ENCODE peak calls at places on chromosomes 7 and 10, in eight cellular contexts. P is neural crest cell; S is HFF-Myc; E is epithelial cell of proximal tubule; F is stimulated activated CD4-positive, alpha-beta T cell treated with anti-CD3 and anti-CD28 coated beads, TNF-alpha, amount 100 ng/mL, for 1 hour; U is ELF-1; G is SW 1271; C is left kidney. I is an unnamed sample.

GRCh38 chr10:86401588-86402282 is 35.1 kb upstream of the GRID1 start:
- DNase-seq in F (no peak), U (peak), P (no peak), S (no peak), E (no peak), G (no peak), C (peak), I (no peak)

GRCh38 chr10:5632430-5632829 is 34.0 kb downstream of the ASB13 start:
- DNase-seq in P (no peak), U (no peak), G (no peak), S (no peak), F (no peak), C (peak), E (peak), I (no peak)

GRCh38 chr7:137142376-137142775 is 201.2 kb downstream of the PTN start:
- DNase-seq in P (no peak), F (no peak), C (no peak), G (no peak), S (no peak), U (no peak), E (no peak), I (no peak)

GRCh38 chr7:108134486-108134885 is 4.3 kb upstream of the LAMB4 start:
- DNase-seq in U (no peak), F (no peak), E (no peak), P (no peak), C (no peak), S (peak), G (no peak), I (no peak)

GRCh38 chr10:113454341-113455061 is 98.4 kb upstream of the HABP2 start:
- DNase-seq in F (no peak), E (no peak), U (peak), S (no peak), C (peak), P (peak), G (no peak), I (peak)

GRCh38 chr7:109844362-109844761 is 1246.6 kb upstream of the LRRN3 start:
- DNase-seq in S (no peak), C (peak), E (peak), F (no peak), P (no peak), G (no peak), U (no peak), I (no peak)

GRCh38 chr7:32506266-32507054 is 11.2 kb downstream of the AVL9 start:
- DNase-seq in U (no peak), F (no peak), E (peak), P (no peak), G (peak), S (peak), C (no peak), I (peak)

GRCh38 chr7:309586-310228 is 19.7 kb downstream of the FOXL3 start:
- DNase-seq in G (no peak), E (no peak), S (no peak), P (no peak), U (no peak), C (no peak), F (no peak), I (no peak)

GRCh38 chr10:132186488-132187413 is at the start of gene DPYSL4:
- DNase-seq in P (no peak), C (peak), S (no peak), E (no peak), U (peak), G (no peak), F (no peak), I (no peak)

GRCh38 chr7:74503061-74503460 is 49.4 kb downstream of the GTF2IRD1 start:
- DNase-seq in S (no peak), F (no peak), C (no peak), E (no peak), G (no peak), P (no peak), U (no peak), I (no peak)

GRCh38 chr7:155913311-155913710 is 101.0 kb upstream of the SHH start:
- DNase-seq in S (no peak), E (no peak), P (no peak), C (no peak), G (no peak), U (no peak), F (no peak), I (no peak)

GRCh38 chr7:15795371-15795770 is 108.9 kb upstream of the MEOX2 start:
- DNase-seq in G (no peak), F (no peak), P (no peak), E (no peak), S (no peak), U (no peak), C (no peak), I (no peak)

GRCh38 chr10:108904163-108904878 is 1019.0 kb downstream of the XPNPEP1 start:
- DNase-seq in C (no peak), G (no peak), U (no peak), P (no peak), F (no peak), E (peak), S (no peak), I (no peak)

GRCh38 chr7:19107392-19108147 is 9.9 kb downstream of the TWIST1 start:
- DNase-seq in U (peak), G (no peak), S (no peak), F (no peak), C (peak), E (no peak), P (no peak), I (peak)

I was measured in MV-4-11.